ENCODE peak calls at places on chromosomes 3 and 15, in four cellular contexts. K is GM12865; O is H54; D is stimulated activated CD4-positive, alpha-beta T cell treated with anti-CD3 and anti-CD28 coated beads, Interleukin-4, amount 100 ng/mL, for 48 hours. N is an unnamed sample.

GRCh38 chr3:18189651-18190050 is 235.5 kb downstream of the SATB1 start:
- DNase-seq in K (no peak), O (no peak), D (no peak), N (no peak)

GRCh38 chr3:136984837-136985236 is 27.1 kb downstream of the IL20RB start:
- DNase-seq in K (no peak), O (no peak), D (no peak), N (no peak)

GRCh38 chr3:167095976-167096375 is 284.1 kb downstream of the ZBBX start:
- DNase-seq in K (no peak), O (no peak), D (no peak), N (no peak)

GRCh38 chr3:157239082-157239704 is 79.2 kb upstream of the CCNL1 start:
- DNase-seq in K (peak), O (peak), D (peak), N (peak)

GRCh38 chr3:51698209-51698608 is 8.7 kb upstream of the GRM2 start:
- DNase-seq in K (no peak), O (no peak), D (no peak), N (no peak)

GRCh38 chr3:69568458-69568857 is 170.8 kb upstream of the MITF start:
- DNase-seq in K (no peak), O (no peak), D (no peak), N (no peak)

GRCh38 chr3:15268033-15268631 is 62.1 kb downstream of the CAPN7 start:
- DNase-seq in K (peak), O (peak), D (peak), N (peak)

GRCh38 chr3:39166932-39167532 is 13.6 kb upstream of the CSRNP1 start:
- DNase-seq in K (no peak), O (no peak), D (no peak), N (peak)

GRCh38 chr15:82040862-82041261 is 5.0 kb downstream of the MEX3B start:
- DNase-seq in K (no peak), O (no peak), D (no peak), N (peak)

GRCh38 chr3:127287840-127288239 is at the start of gene PRR20G:
- DNase-seq in K (no peak), O (no peak), D (no peak), N (no peak)

GRCh38 chr15:60993008-60993407 is 236.1 kb downstream of the RORA start:
- DNase-seq in K (no peak), O (no peak), D (no peak), N (no peak)

GRCh38 chr15:80846416-80846815 is 67.2 kb downstream of the CEMIP start:
- DNase-seq in K (no peak), O (no peak), D (no peak), N (no peak)

GRCh38 chr15:94126999-94127398 is 104.4 kb upstream of the MCTP2 start:
- DNase-seq in K (no peak), O (no peak), D (no peak), N (no peak)

GRCh38 chr3:189635385-189635784 is 4.2 kb downstream of the TP63 start:
- DNase-seq in K (no peak), O (no peak), D (no peak), N (no peak)

GRCh38 chr15:78507831-78508160 is 419 bp downstream of the HYKK start:
- DNase-seq in K (no peak), O (no peak), D (no peak), N (no peak)

GRCh38 chr3:49453621-49454315 is 16.3 kb upstream of the DAG1 start:
- DNase-seq in K (no peak), O (no peak), D (no peak), N (no peak)

GRCh38 chr3:152466784-152467183 is 198.1 kb downstream of the MBNL1 start:
- DNase-seq in K (peak), O (no peak), D (no peak), N (peak)

GRCh38 chr3:5520237-5520636 is 332.7 kb downstream of the EDEM1 start:
- DNase-seq in K (no peak), O (no peak), D (no peak), N (peak)

GRCh38 chr15:57312323-57313133 is 63.8 kb upstream of the CGNL1 start:
- DNase-seq in K (no peak), O (no peak), D (no peak), N (no peak)

GRCh38 chr3:33146791-33147445 is 33.1 kb downstream of the CRTAP start:
- DNase-seq in K (no peak), O (no peak), D (no peak), N (no peak)

GRCh38 chr3:57956119-57956832 is 51.9 kb upstream of the FLNB start:
- DNase-seq in K (no peak), O (no peak), D (no peak), N (peak)

GRCh38 chr3:16177962-16178627 is 3.6 kb downstream of the GALNT15 start:
- DNase-seq in K (peak), O (peak), D (peak), N (peak)

GRCh38 chr15:42144841-42145375 is 11.5 kb downstream of the PLA2G4F start:
- DNase-seq in K (no peak), O (no peak), D (no peak), N (no peak)

GRCh38 chr3:143134446-143134845 is 14.9 kb downstream of the CHST2 start:
- DNase-seq in K (no peak), O (no peak), D (no peak), N (no peak)

GRCh38 chr3:27943106-27943505 is 221.0 kb upstream of the EOMES start:
- DNase-seq in K (peak), O (no peak), D (no peak), N (peak)

GRCh38 chr15:62446984-62447383 is 281.9 kb upstream of the C2CD4B start:
- DNase-seq in K (no peak), O (no peak), D (no peak), N (no peak)

GRCh38 chr3:46900007-46900292 is 22.4 kb downstream of the PTH1R start:
- DNase-seq in K (no peak), O (no peak), D (no peak), N (no peak)

GRCh38 chr3:126903521-126903920 is 79.4 kb upstream of the PLXNA1 start:
- DNase-seq in K (no peak), O (no peak), D (no peak), N (no peak)

GRCh38 chr3:98985406-98985805 is 83.9 kb upstream of the DCBLD2 start:
- DNase-seq in K (no peak), O (no peak), D (no peak), N (no peak)

GRCh38 chr3:46903341-46904302 is 26.1 kb downstream of the PTH1R start:
- DNase-seq in K (no peak), O (peak), D (no peak), N (no peak)

GRCh38 chr3:136750922-136751258 is 1.3 kb downstream of the STAG1 start:
- DNase-seq in K (no peak), O (no peak), D (no peak), N (no peak)

GRCh38 chr3:25045291-25045690 is 382.8 kb upstream of the RARB start:
- DNase-seq in K (no peak), O (no peak), D (no peak), N (no peak)

GRCh38 chr15:91867581-91868026 is 14.1 kb downstream of the SLCO3A1 start:
- DNase-seq in K (no peak), O (peak), D (no peak), N (no peak)

GRCh38 chr15:31483053-31483923 is 156.7 kb downstream of the KLF13 start:
- DNase-seq in K (peak), O (no peak), D (peak), N (no peak)